ENCODE peak calls at places on chromosomes 7 and 10, in ten cellular contexts. A is IMR-90, G is neuronal stem cell, I is fibroblast of lung, O is HepG2, E is A549, L is neural progenitor cell, N is PC-3, K is MM.1S, D is GM23248. P is an unnamed sample.

GRCh38 chr10:70958396-70958795 is 70.0 kb upstream of the PCBD1 start:
- DNase-seq in A (peak), G (no peak), I (peak), O (no peak), E (no peak), L (no peak), N (no peak), K (no peak), D (peak), P (no peak)

GRCh38 chr7:816751-817671 is 15.3 kb upstream of the SUN1 start:
- DNase-seq in A (no peak), G (peak), I (peak), O (no peak), E (peak), L (peak), N (peak), K (peak), D (peak), P (no peak)

GRCh38 chr7:5477126-5477525 is 53.5 kb upstream of the TNRC18 start:
- DNase-seq in A (no peak), G (no peak), I (no peak), O (no peak), E (no peak), L (no peak), N (no peak), K (no peak), D (no peak), P (no peak)

GRCh38 chr7:103637726-103638125 is 191.7 kb upstream of the SLC26A5 start:
- DNase-seq in A (peak), G (no peak), I (peak), O (no peak), E (no peak), L (no peak), N (peak), K (no peak), D (peak), P (no peak)

GRCh38 chr10:91076991-91077548 is 143.4 kb upstream of the PCGF5 start:
- DNase-seq in A (no peak), G (no peak), I (no peak), O (no peak), E (no peak), L (no peak), N (no peak), K (no peak), D (no peak), P (no peak)

GRCh38 chr10:14904316-14904732 is 25.7 kb downstream of the SUV39H2 start:
- DNase-seq in A (peak), G (no peak), I (peak), O (peak), E (peak), L (peak), N (peak), K (peak), D (peak), P (no peak)

GRCh38 chr10:88783734-88784133 is 18.8 kb upstream of the LIPM start:
- DNase-seq in A (peak), G (no peak), I (peak), O (no peak), E (no peak), L (no peak), N (no peak), K (peak), D (no peak), P (no peak)

GRCh38 chr7:124412531-124412930 is 353.1 kb downstream of the GPR37 start:
- DNase-seq in A (no peak), G (no peak), I (no peak), O (no peak), E (no peak), L (no peak), N (no peak), K (no peak), D (no peak), P (no peak)

GRCh38 chr10:130401860-130402765 is 265.9 kb downstream of the GLRX3 start:
- DNase-seq in A (no peak), G (no peak), I (no peak), O (no peak), E (no peak), L (no peak), N (no peak), K (no peak), D (no peak), P (no peak)

GRCh38 chr7:140316165-140316661 is 82.1 kb downstream of the SLC37A3 start:
- DNase-seq in A (peak), G (no peak), I (peak), O (no peak), E (peak), L (no peak), N (peak), K (no peak), D (peak), P (peak)

GRCh38 chr10:8061274-8062211 is 7.1 kb downstream of the GATA3 start:
- DNase-seq in A (no peak), G (peak), I (peak), O (no peak), E (no peak), L (peak), N (no peak), K (no peak), D (no peak), P (no peak)

GRCh38 chr7:12890586-12890985 is 203.2 kb downstream of the ARL4A start:
- DNase-seq in A (no peak), G (no peak), I (no peak), O (no peak), E (no peak), L (no peak), N (no peak), K (no peak), D (no peak), P (no peak)

GRCh38 chr7:40551685-40552576 is 417.1 kb downstream of the SUGCT start:
- DNase-seq in A (peak), G (no peak), I (peak), O (peak), E (no peak), L (no peak), N (peak), K (peak), D (peak), P (no peak)

GRCh38 chr7:51366930-51367613 is 50.5 kb upstream of the COBL start:
- DNase-seq in A (peak), G (peak), I (peak), O (peak), E (peak), L (peak), N (peak), K (peak), D (peak), P (peak)

GRCh38 chr7:24727165-24728120 is 29.8 kb downstream of the GSDME start:
- DNase-seq in A (no peak), G (no peak), I (no peak), O (no peak), E (no peak), L (no peak), N (no peak), K (peak), D (no peak), P (no peak)

GRCh38 chr7:128913856-128914565 is 3.5 kb upstream of the KCP start:
- DNase-seq in A (no peak), G (no peak), I (no peak), O (no peak), E (no peak), L (no peak), N (no peak), K (no peak), D (no peak), P (no peak)

GRCh38 chr7:42986781-42987248 is 54.6 kb downstream of the MRPL32 start:
- DNase-seq in A (no peak), G (no peak), I (no peak), O (no peak), E (no peak), L (no peak), N (no peak), K (no peak), D (no peak), P (no peak)

GRCh38 chr10:113897693-113898618 is 43.5 kb downstream of the NHLRC2 start:
- DNase-seq in A (no peak), G (no peak), I (no peak), O (no peak), E (no peak), L (no peak), N (no peak), K (no peak), D (no peak), P (no peak)

GRCh38 chr10:126247454-126247975 is 140.8 kb downstream of the ADAM12 start:
- DNase-seq in A (peak), G (no peak), I (peak), O (no peak), E (peak), L (no peak), N (peak), K (no peak), D (peak), P (peak)

GRCh38 chr7:150481207-150481920 is 30.9 kb downstream of the GIMAP8 start:
- DNase-seq in A (no peak), G (no peak), I (no peak), O (no peak), E (no peak), L (no peak), N (no peak), K (no peak), D (no peak), P (no peak)

GRCh38 chr7:24197852-24198251 is 86.1 kb upstream of the NPY start:
- DNase-seq in A (no peak), G (no peak), I (peak), O (no peak), E (no peak), L (no peak), N (peak), K (no peak), D (peak), P (no peak)

GRCh38 chr10:48468130-48468790 is 136.6 kb downstream of the ARHGAP22 start:
- DNase-seq in A (no peak), G (no peak), I (no peak), O (no peak), E (no peak), L (no peak), N (no peak), K (no peak), D (no peak), P (no peak)

GRCh38 chr10:118980870-118981269 is 48.6 kb upstream of the NANOS1 start:
- DNase-seq in A (no peak), G (no peak), I (no peak), O (no peak), E (no peak), L (no peak), N (no peak), K (no peak), D (no peak), P (no peak)

GRCh38 chr10:132774179-132774904 is 11.6 kb downstream of the NKX6-2 start:
- DNase-seq in A (no peak), G (no peak), I (no peak), O (peak), E (no peak), L (no peak), N (no peak), K (no peak), D (no peak), P (no peak)

GRCh38 chr7:94623820-94624219 is 32.1 kb downstream of the SGCE start:
- DNase-seq in A (no peak), G (no peak), I (no peak), O (peak), E (no peak), L (no peak), N (no peak), K (no peak), D (no peak), P (no peak)
- H3K4me2 ChIP-seq in A (no peak), G (no peak), I (no peak), O (peak), E (no peak), L (no peak), N (no peak), K (no peak), D (no peak), P (no peak)

DNA sequence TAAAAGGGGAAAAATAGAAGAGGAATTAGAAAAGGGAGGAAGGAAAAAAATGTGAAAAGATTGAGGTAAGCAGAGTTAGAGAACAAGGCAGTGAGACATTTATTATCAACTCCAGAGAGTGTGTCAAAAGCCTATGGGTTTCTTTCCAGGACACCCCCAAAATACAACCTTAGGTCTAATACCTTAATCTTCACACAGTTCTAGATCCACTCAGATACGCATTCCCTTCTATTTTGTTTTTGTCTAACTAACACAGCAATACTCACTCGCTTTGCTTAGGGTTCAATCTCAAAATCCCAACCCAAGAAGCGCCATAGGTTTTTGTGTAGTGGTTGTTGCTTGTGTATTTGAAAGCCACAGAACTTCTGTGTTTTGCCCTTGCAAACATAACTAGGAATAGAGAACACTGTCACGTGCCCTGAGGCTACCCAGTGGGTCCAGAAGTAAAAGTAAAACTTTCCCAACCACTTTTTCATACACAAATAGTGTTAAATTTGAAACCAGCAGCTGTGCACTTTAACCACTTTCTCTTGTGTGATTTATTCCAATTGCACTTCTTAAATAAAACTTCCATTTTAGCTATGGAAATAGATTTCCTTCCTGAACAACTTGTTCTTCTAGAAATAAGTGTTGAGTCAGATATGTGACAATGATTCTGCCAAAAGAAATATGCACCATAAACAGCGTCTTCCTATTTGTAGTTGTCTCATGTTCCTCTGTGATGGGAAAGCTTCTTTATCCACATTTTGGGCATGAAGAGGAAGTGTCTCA is 414.7 kb upstream of the GHITM start:
- DNase-seq in A (no peak), G (no peak), I (no peak), O (no peak), E (no peak), L (no peak), N (no peak), K (peak), D (no peak), P (no peak)
- H3K4me2 ChIP-seq in A (no peak), G (no peak), I (no peak), O (no peak), E (no peak), L (no peak), N (no peak), K (no peak), D (no peak), P (no peak)

GRCh38 chr7:101933028-101933427 is 115.6 kb downstream of the CUX1 start:
- DNase-seq in A (no peak), G (no peak), I (no peak), O (no peak), E (no peak), L (no peak), N (no peak), K (no peak), D (no peak), P (no peak)

GRCh38 chr7:101935521-101936141 is 118.2 kb downstream of the CUX1 start:
- DNase-seq in A (no peak), G (no peak), I (no peak), O (no peak), E (no peak), L (no peak), N (no peak), K (no peak), D (no peak), P (no peak)

GRCh38 chr7:101934618-101935017 is 117.2 kb downstream of the CUX1 start:
- DNase-seq in A (no peak), G (no peak), I (no peak), O (no peak), E (no peak), L (no peak), N (no peak), K (no peak), D (no peak), P (no peak)

GRCh38 chr7:101932053-101932452 is 114.6 kb downstream of the CUX1 start:
- DNase-seq in A (no peak), G (no peak), I (no peak), O (no peak), E (no peak), L (no peak), N (no peak), K (no peak), D (no peak), P (no peak)

GRCh38 chr7:101933685-101934084 is 116.3 kb downstream of the CUX1 start:
- DNase-seq in A (no peak), G (no peak), I (peak), O (no peak), E (no peak), L (no peak), N (no peak), K (no peak), D (no peak), P (no peak)
- H3K4me2 ChIP-seq in A (no peak), G (no peak), I (no peak), O (no peak), E (no peak), L (no peak), N (no peak), K (no peak), D (no peak), P (no peak)

GRCh38 chr10:11326241-11326640 is 285.2 kb downstream of the USP6NL start:
- DNase-seq in A (no peak), G (no peak), I (no peak), O (no peak), E (no peak), L (no peak), N (no peak), K (no peak), D (no peak), P (no peak)
- H3K4me2 ChIP-seq in A (no peak), G (no peak), I (no peak), O (no peak), E (no peak), L (no peak), N (no peak), K (no peak), D (no peak), P (no peak)

P was measured in keratinocyte.